ENCODE peak calls at places on chromosomes 11 and 22, in nine cellular contexts. One of them, this sample, is unnamed.

GRCh38 chr22:30005213-30005857 is 74.9 kb upstream of the HORMAD2 start:
- DNase-seq in brain microvascular endothelial cell: peak
- DNase-seq in stimulated activated CD4-positive, alpha-beta T cell treated with anti-CD3 and anti-CD28 coated beads, Interleukin-4, amount 100 ng/mL, for 48 hours: peak
- DNase-seq in activated T-cell treated with anti-CD3 and anti-CD28 coated beads, Interleukin-2, amount 50 U/mL, for 24 hours: peak
- DNase-seq in Caco-2: peak
- DNase-seq in head of caudate nucleus: peak
- DNase-seq in memory B cell: peak
- DNase-seq in HFFc6: peak
- DNase-seq in activated T-helper 1 cell treated with anti-CD3 and anti-CD28 coated beads, Interleukin-12 subunit alpha, Interleukin-12 subunit beta, Interleukin-2, Interleukin-4 antibody, amounts not matched to agents 30 ng/mL and 10 ng/mL and 1 ng/mL, durations not matched to agents 14 hours and 24 hours and 36 hours: peak
- DNase-seq in this sample: peak

GRCh38 chr11:13278620-13279486 is 1.3 kb downstream of the BMAL1 start:
- DNase-seq in brain microvascular endothelial cell: no peak
- DNase-seq in stimulated activated CD4-positive, alpha-beta T cell treated with anti-CD3 and anti-CD28 coated beads, Interleukin-4, amount 100 ng/mL, for 48 hours: no peak
- DNase-seq in activated T-cell treated with anti-CD3 and anti-CD28 coated beads, Interleukin-2, amount 50 U/mL, for 24 hours: no peak
- DNase-seq in Caco-2: no peak
- DNase-seq in head of caudate nucleus: no peak
- DNase-seq in memory B cell: no peak
- DNase-seq in HFFc6: no peak
- DNase-seq in activated T-helper 1 cell treated with anti-CD3 and anti-CD28 coated beads, Interleukin-12 subunit alpha, Interleukin-12 subunit beta, Interleukin-2, Interleukin-4 antibody, amounts not matched to agents 30 ng/mL and 10 ng/mL and 1 ng/mL, durations not matched to agents 14 hours and 24 hours and 36 hours: no peak
- DNase-seq in this sample: peak

GRCh38 chr11:117606211-117606610 is 190.8 kb downstream of the DSCAML1 start:
- DNase-seq in brain microvascular endothelial cell: no peak
- DNase-seq in stimulated activated CD4-positive, alpha-beta T cell treated with anti-CD3 and anti-CD28 coated beads, Interleukin-4, amount 100 ng/mL, for 48 hours: no peak
- DNase-seq in activated T-cell treated with anti-CD3 and anti-CD28 coated beads, Interleukin-2, amount 50 U/mL, for 24 hours: no peak
- DNase-seq in Caco-2: no peak
- DNase-seq in head of caudate nucleus: no peak
- DNase-seq in memory B cell: no peak
- DNase-seq in HFFc6: no peak
- DNase-seq in activated T-helper 1 cell treated with anti-CD3 and anti-CD28 coated beads, Interleukin-12 subunit alpha, Interleukin-12 subunit beta, Interleukin-2, Interleukin-4 antibody, amounts not matched to agents 30 ng/mL and 10 ng/mL and 1 ng/mL, durations not matched to agents 14 hours and 24 hours and 36 hours: no peak
- DNase-seq in this sample: no peak

GRCh38 chr22:35540600-35541253 is at the start of gene RASD2:
- DNase-seq in brain microvascular endothelial cell: no peak
- DNase-seq in stimulated activated CD4-positive, alpha-beta T cell treated with anti-CD3 and anti-CD28 coated beads, Interleukin-4, amount 100 ng/mL, for 48 hours: peak
- DNase-seq in activated T-cell treated with anti-CD3 and anti-CD28 coated beads, Interleukin-2, amount 50 U/mL, for 24 hours: no peak
- DNase-seq in Caco-2: peak
- DNase-seq in head of caudate nucleus: peak
- DNase-seq in memory B cell: no peak
- DNase-seq in HFFc6: no peak
- DNase-seq in activated T-helper 1 cell treated with anti-CD3 and anti-CD28 coated beads, Interleukin-12 subunit alpha, Interleukin-12 subunit beta, Interleukin-2, Interleukin-4 antibody, amounts not matched to agents 30 ng/mL and 10 ng/mL and 1 ng/mL, durations not matched to agents 14 hours and 24 hours and 36 hours: peak
- DNase-seq in this sample: peak

GRCh38 chr22:20524004-20524481 is 16.6 kb downstream of the MED15 start:
- DNase-seq in brain microvascular endothelial cell: no peak
- DNase-seq in stimulated activated CD4-positive, alpha-beta T cell treated with anti-CD3 and anti-CD28 coated beads, Interleukin-4, amount 100 ng/mL, for 48 hours: no peak
- DNase-seq in activated T-cell treated with anti-CD3 and anti-CD28 coated beads, Interleukin-2, amount 50 U/mL, for 24 hours: no peak
- DNase-seq in Caco-2: no peak
- DNase-seq in head of caudate nucleus: no peak
- DNase-seq in memory B cell: no peak
- DNase-seq in HFFc6: no peak
- DNase-seq in activated T-helper 1 cell treated with anti-CD3 and anti-CD28 coated beads, Interleukin-12 subunit alpha, Interleukin-12 subunit beta, Interleukin-2, Interleukin-4 antibody, amounts not matched to agents 30 ng/mL and 10 ng/mL and 1 ng/mL, durations not matched to agents 14 hours and 24 hours and 36 hours: no peak
- DNase-seq in this sample: peak

GRCh38 chr11:120203626-120204025 is 7.2 kb upstream of the OAF start:
- DNase-seq in brain microvascular endothelial cell: no peak
- DNase-seq in stimulated activated CD4-positive, alpha-beta T cell treated with anti-CD3 and anti-CD28 coated beads, Interleukin-4, amount 100 ng/mL, for 48 hours: no peak
- DNase-seq in activated T-cell treated with anti-CD3 and anti-CD28 coated beads, Interleukin-2, amount 50 U/mL, for 24 hours: no peak
- DNase-seq in Caco-2: no peak
- DNase-seq in head of caudate nucleus: no peak
- DNase-seq in memory B cell: no peak
- DNase-seq in HFFc6: peak
- DNase-seq in activated T-helper 1 cell treated with anti-CD3 and anti-CD28 coated beads, Interleukin-12 subunit alpha, Interleukin-12 subunit beta, Interleukin-2, Interleukin-4 antibody, amounts not matched to agents 30 ng/mL and 10 ng/mL and 1 ng/mL, durations not matched to agents 14 hours and 24 hours and 36 hours: no peak
- DNase-seq in this sample: no peak

GRCh38 chr22:44493206-44493605 is 4.8 kb downstream of the RTL6 start:
- DNase-seq in brain microvascular endothelial cell: no peak
- DNase-seq in stimulated activated CD4-positive, alpha-beta T cell treated with anti-CD3 and anti-CD28 coated beads, Interleukin-4, amount 100 ng/mL, for 48 hours: no peak
- DNase-seq in activated T-cell treated with anti-CD3 and anti-CD28 coated beads, Interleukin-2, amount 50 U/mL, for 24 hours: peak
- DNase-seq in Caco-2: no peak
- DNase-seq in head of caudate nucleus: no peak
- DNase-seq in memory B cell: no peak
- DNase-seq in HFFc6: no peak
- DNase-seq in activated T-helper 1 cell treated with anti-CD3 and anti-CD28 coated beads, Interleukin-12 subunit alpha, Interleukin-12 subunit beta, Interleukin-2, Interleukin-4 antibody, amounts not matched to agents 30 ng/mL and 10 ng/mL and 1 ng/mL, durations not matched to agents 14 hours and 24 hours and 36 hours: no peak
- DNase-seq in this sample: no peak

GRCh38 chr11:117903505-117904382 is 25.5 kb downstream of the TMPRSS13 start:
- DNase-seq in brain microvascular endothelial cell: no peak
- DNase-seq in stimulated activated CD4-positive, alpha-beta T cell treated with anti-CD3 and anti-CD28 coated beads, Interleukin-4, amount 100 ng/mL, for 48 hours: no peak
- DNase-seq in activated T-cell treated with anti-CD3 and anti-CD28 coated beads, Interleukin-2, amount 50 U/mL, for 24 hours: peak
- DNase-seq in Caco-2: peak
- DNase-seq in head of caudate nucleus: peak
- DNase-seq in memory B cell: no peak
- DNase-seq in HFFc6: no peak
- DNase-seq in activated T-helper 1 cell treated with anti-CD3 and anti-CD28 coated beads, Interleukin-12 subunit alpha, Interleukin-12 subunit beta, Interleukin-2, Interleukin-4 antibody, amounts not matched to agents 30 ng/mL and 10 ng/mL and 1 ng/mL, durations not matched to agents 14 hours and 24 hours and 36 hours: no peak
- DNase-seq in this sample: no peak

GRCh38 chr11:133081730-133082452 is 450.4 kb downstream of the OPCML start:
- DNase-seq in brain microvascular endothelial cell: no peak
- DNase-seq in stimulated activated CD4-positive, alpha-beta T cell treated with anti-CD3 and anti-CD28 coated beads, Interleukin-4, amount 100 ng/mL, for 48 hours: no peak
- DNase-seq in activated T-cell treated with anti-CD3 and anti-CD28 coated beads, Interleukin-2, amount 50 U/mL, for 24 hours: no peak
- DNase-seq in Caco-2: no peak
- DNase-seq in head of caudate nucleus: no peak
- DNase-seq in memory B cell: no peak
- DNase-seq in HFFc6: no peak
- DNase-seq in activated T-helper 1 cell treated with anti-CD3 and anti-CD28 coated beads, Interleukin-12 subunit alpha, Interleukin-12 subunit beta, Interleukin-2, Interleukin-4 antibody, amounts not matched to agents 30 ng/mL and 10 ng/mL and 1 ng/mL, durations not matched to agents 14 hours and 24 hours and 36 hours: no peak
- DNase-seq in this sample: no peak

GRCh38 chr22:30946354-30946753 is 22.2 kb downstream of the MORC2 start:
- DNase-seq in brain microvascular endothelial cell: no peak
- DNase-seq in stimulated activated CD4-positive, alpha-beta T cell treated with anti-CD3 and anti-CD28 coated beads, Interleukin-4, amount 100 ng/mL, for 48 hours: no peak
- DNase-seq in activated T-cell treated with anti-CD3 and anti-CD28 coated beads, Interleukin-2, amount 50 U/mL, for 24 hours: no peak
- DNase-seq in Caco-2: no peak
- DNase-seq in head of caudate nucleus: no peak
- DNase-seq in memory B cell: no peak
- DNase-seq in HFFc6: no peak
- DNase-seq in activated T-helper 1 cell treated with anti-CD3 and anti-CD28 coated beads, Interleukin-12 subunit alpha, Interleukin-12 subunit beta, Interleukin-2, Interleukin-4 antibody, amounts not matched to agents 30 ng/mL and 10 ng/mL and 1 ng/mL, durations not matched to agents 14 hours and 24 hours and 36 hours: no peak
- DNase-seq in this sample: no peak

GRCh38 chr11:3126901-3127691 is 38.0 kb downstream of the OSBPL5 start:
- DNase-seq in brain microvascular endothelial cell: no peak
- DNase-seq in stimulated activated CD4-positive, alpha-beta T cell treated with anti-CD3 and anti-CD28 coated beads, Interleukin-4, amount 100 ng/mL, for 48 hours: no peak
- DNase-seq in activated T-cell treated with anti-CD3 and anti-CD28 coated beads, Interleukin-2, amount 50 U/mL, for 24 hours: no peak
- DNase-seq in Caco-2: no peak
- DNase-seq in head of caudate nucleus: no peak
- DNase-seq in memory B cell: no peak
- DNase-seq in HFFc6: no peak
- DNase-seq in activated T-helper 1 cell treated with anti-CD3 and anti-CD28 coated beads, Interleukin-12 subunit alpha, Interleukin-12 subunit beta, Interleukin-2, Interleukin-4 antibody, amounts not matched to agents 30 ng/mL and 10 ng/mL and 1 ng/mL, durations not matched to agents 14 hours and 24 hours and 36 hours: no peak
- DNase-seq in this sample: no peak

GRCh38 chr22:49228431-49229037 is 599.1 kb downstream of the BRD1 start:
- DNase-seq in brain microvascular endothelial cell: no peak
- DNase-seq in stimulated activated CD4-positive, alpha-beta T cell treated with anti-CD3 and anti-CD28 coated beads, Interleukin-4, amount 100 ng/mL, for 48 hours: no peak
- DNase-seq in activated T-cell treated with anti-CD3 and anti-CD28 coated beads, Interleukin-2, amount 50 U/mL, for 24 hours: no peak
- DNase-seq in Caco-2: no peak
- DNase-seq in head of caudate nucleus: no peak
- DNase-seq in memory B cell: no peak
- DNase-seq in HFFc6: no peak
- DNase-seq in activated T-helper 1 cell treated with anti-CD3 and anti-CD28 coated beads, Interleukin-12 subunit alpha, Interleukin-12 subunit beta, Interleukin-2, Interleukin-4 antibody, amounts not matched to agents 30 ng/mL and 10 ng/mL and 1 ng/mL, durations not matched to agents 14 hours and 24 hours and 36 hours: no peak
- DNase-seq in this sample: no peak

GRCh38 chr11:123152951-123153350 is 42.1 kb downstream of the CLMP start:
- DNase-seq in brain microvascular endothelial cell: no peak
- DNase-seq in stimulated activated CD4-positive, alpha-beta T cell treated with anti-CD3 and anti-CD28 coated beads, Interleukin-4, amount 100 ng/mL, for 48 hours: no peak
- DNase-seq in activated T-cell treated with anti-CD3 and anti-CD28 coated beads, Interleukin-2, amount 50 U/mL, for 24 hours: no peak
- DNase-seq in Caco-2: no peak
- DNase-seq in head of caudate nucleus: no peak
- DNase-seq in memory B cell: no peak
- DNase-seq in HFFc6: no peak
- DNase-seq in activated T-helper 1 cell treated with anti-CD3 and anti-CD28 coated beads, Interleukin-12 subunit alpha, Interleukin-12 subunit beta, Interleukin-2, Interleukin-4 antibody, amounts not matched to agents 30 ng/mL and 10 ng/mL and 1 ng/mL, durations not matched to agents 14 hours and 24 hours and 36 hours: no peak
- DNase-seq in this sample: no peak

GRCh38 chr22:38110863-38111852 is 674 bp upstream of the BAIAP2L2 start:
- DNase-seq in brain microvascular endothelial cell: no peak
- DNase-seq in stimulated activated CD4-positive, alpha-beta T cell treated with anti-CD3 and anti-CD28 coated beads, Interleukin-4, amount 100 ng/mL, for 48 hours: no peak
- DNase-seq in activated T-cell treated with anti-CD3 and anti-CD28 coated beads, Interleukin-2, amount 50 U/mL, for 24 hours: no peak
- DNase-seq in Caco-2: peak
- DNase-seq in head of caudate nucleus: no peak
- DNase-seq in memory B cell: no peak
- DNase-seq in HFFc6: no peak
- DNase-seq in activated T-helper 1 cell treated with anti-CD3 and anti-CD28 coated beads, Interleukin-12 subunit alpha, Interleukin-12 subunit beta, Interleukin-2, Interleukin-4 antibody, amounts not matched to agents 30 ng/mL and 10 ng/mL and 1 ng/mL, durations not matched to agents 14 hours and 24 hours and 36 hours: no peak
- DNase-seq in this sample: peak

GRCh38 chr11:7555067-7555699 is 41.4 kb downstream of the PPFIBP2 start:
- DNase-seq in brain microvascular endothelial cell: no peak
- DNase-seq in stimulated activated CD4-positive, alpha-beta T cell treated with anti-CD3 and anti-CD28 coated beads, Interleukin-4, amount 100 ng/mL, for 48 hours: no peak
- DNase-seq in activated T-cell treated with anti-CD3 and anti-CD28 coated beads, Interleukin-2, amount 50 U/mL, for 24 hours: no peak
- DNase-seq in Caco-2: no peak
- DNase-seq in head of caudate nucleus: peak
- DNase-seq in memory B cell: no peak
- DNase-seq in HFFc6: peak
- DNase-seq in activated T-helper 1 cell treated with anti-CD3 and anti-CD28 coated beads, Interleukin-12 subunit alpha, Interleukin-12 subunit beta, Interleukin-2, Interleukin-4 antibody, amounts not matched to agents 30 ng/mL and 10 ng/mL and 1 ng/mL, durations not matched to agents 14 hours and 24 hours and 36 hours: no peak
- DNase-seq in this sample: no peak

GRCh38 chr11:64170419-64170818 is 4.5 kb upstream of the MACROD1 start:
- DNase-seq in brain microvascular endothelial cell: no peak
- DNase-seq in stimulated activated CD4-positive, alpha-beta T cell treated with anti-CD3 and anti-CD28 coated beads, Interleukin-4, amount 100 ng/mL, for 48 hours: no peak
- DNase-seq in activated T-cell treated with anti-CD3 and anti-CD28 coated beads, Interleukin-2, amount 50 U/mL, for 24 hours: no peak
- DNase-seq in Caco-2: no peak
- DNase-seq in head of caudate nucleus: no peak
- DNase-seq in memory B cell: no peak
- DNase-seq in HFFc6: no peak
- DNase-seq in activated T-helper 1 cell treated with anti-CD3 and anti-CD28 coated beads, Interleukin-12 subunit alpha, Interleukin-12 subunit beta, Interleukin-2, Interleukin-4 antibody, amounts not matched to agents 30 ng/mL and 10 ng/mL and 1 ng/mL, durations not matched to agents 14 hours and 24 hours and 36 hours: no peak
- DNase-seq in this sample: no peak

GRCh38 chr11:2691991-2692841 is 7.6 kb downstream of the KCNQ1OT1 start:
- DNase-seq in brain microvascular endothelial cell: no peak
- DNase-seq in stimulated activated CD4-positive, alpha-beta T cell treated with anti-CD3 and anti-CD28 coated beads, Interleukin-4, amount 100 ng/mL, for 48 hours: no peak
- DNase-seq in activated T-cell treated with anti-CD3 and anti-CD28 coated beads, Interleukin-2, amount 50 U/mL, for 24 hours: no peak
- DNase-seq in Caco-2: peak
- DNase-seq in head of caudate nucleus: no peak
- DNase-seq in memory B cell: no peak
- DNase-seq in HFFc6: no peak
- DNase-seq in activated T-helper 1 cell treated with anti-CD3 and anti-CD28 coated beads, Interleukin-12 subunit alpha, Interleukin-12 subunit beta, Interleukin-2, Interleukin-4 antibody, amounts not matched to agents 30 ng/mL and 10 ng/mL and 1 ng/mL, durations not matched to agents 14 hours and 24 hours and 36 hours: no peak
- DNase-seq in this sample: peak

GRCh38 chr11:36300651-36301050 is 4.6 kb downstream of the PRR5L start:
- DNase-seq in brain microvascular endothelial cell: no peak
- DNase-seq in stimulated activated CD4-positive, alpha-beta T cell treated with anti-CD3 and anti-CD28 coated beads, Interleukin-4, amount 100 ng/mL, for 48 hours: no peak
- DNase-seq in activated T-cell treated with anti-CD3 and anti-CD28 coated beads, Interleukin-2, amount 50 U/mL, for 24 hours: no peak
- DNase-seq in Caco-2: no peak
- DNase-seq in head of caudate nucleus: peak
- DNase-seq in memory B cell: no peak
- DNase-seq in HFFc6: no peak
- DNase-seq in activated T-helper 1 cell treated with anti-CD3 and anti-CD28 coated beads, Interleukin-12 subunit alpha, Interleukin-12 subunit beta, Interleukin-2, Interleukin-4 antibody, amounts not matched to agents 30 ng/mL and 10 ng/mL and 1 ng/mL, durations not matched to agents 14 hours and 24 hours and 36 hours: no peak
- DNase-seq in this sample: no peak

GRCh38 chr11:134761926-134762247 is 349.8 kb upstream of the B3GAT1 start:
- DNase-seq in brain microvascular endothelial cell: no peak
- DNase-seq in stimulated activated CD4-positive, alpha-beta T cell treated with anti-CD3 and anti-CD28 coated beads, Interleukin-4, amount 100 ng/mL, for 48 hours: no peak
- DNase-seq in activated T-cell treated with anti-CD3 and anti-CD28 coated beads, Interleukin-2, amount 50 U/mL, for 24 hours: no peak
- DNase-seq in Caco-2: no peak
- DNase-seq in head of caudate nucleus: no peak
- DNase-seq in memory B cell: no peak
- DNase-seq in HFFc6: no peak
- DNase-seq in activated T-helper 1 cell treated with anti-CD3 and anti-CD28 coated beads, Interleukin-12 subunit alpha, Interleukin-12 subunit beta, Interleukin-2, Interleukin-4 antibody, amounts not matched to agents 30 ng/mL and 10 ng/mL and 1 ng/mL, durations not matched to agents 14 hours and 24 hours and 36 hours: no peak
- DNase-seq in this sample: no peak

GRCh38 chr22:50325444-50326224 is 1.2 kb downstream of the DENND6B start:
- DNase-seq in brain microvascular endothelial cell: no peak
- DNase-seq in stimulated activated CD4-positive, alpha-beta T cell treated with anti-CD3 and anti-CD28 coated beads, Interleukin-4, amount 100 ng/mL, for 48 hours: no peak
- DNase-seq in activated T-cell treated with anti-CD3 and anti-CD28 coated beads, Interleukin-2, amount 50 U/mL, for 24 hours: no peak
- DNase-seq in Caco-2: no peak
- DNase-seq in head of caudate nucleus: no peak
- DNase-seq in memory B cell: no peak
- DNase-seq in HFFc6: no peak
- DNase-seq in activated T-helper 1 cell treated with anti-CD3 and anti-CD28 coated beads, Interleukin-12 subunit alpha, Interleukin-12 subunit beta, Interleukin-2, Interleukin-4 antibody, amounts not matched to agents 30 ng/mL and 10 ng/mL and 1 ng/mL, durations not matched to agents 14 hours and 24 hours and 36 hours: no peak
- DNase-seq in this sample: no peak

GRCh38 chr22:38610234-38610633 is 40.3 kb upstream of the DMC1 start:
- DNase-seq in brain microvascular endothelial cell: no peak
- DNase-seq in stimulated activated CD4-positive, alpha-beta T cell treated with anti-CD3 and anti-CD28 coated beads, Interleukin-4, amount 100 ng/mL, for 48 hours: no peak
- DNase-seq in activated T-cell treated with anti-CD3 and anti-CD28 coated beads, Interleukin-2, amount 50 U/mL, for 24 hours: no peak
- DNase-seq in Caco-2: no peak
- DNase-seq in head of caudate nucleus: no peak
- DNase-seq in memory B cell: no peak
- DNase-seq in HFFc6: no peak
- DNase-seq in activated T-helper 1 cell treated with anti-CD3 and anti-CD28 coated beads, Interleukin-12 subunit alpha, Interleukin-12 subunit beta, Interleukin-2, Interleukin-4 antibody, amounts not matched to agents 30 ng/mL and 10 ng/mL and 1 ng/mL, durations not matched to agents 14 hours and 24 hours and 36 hours: no peak
- DNase-seq in this sample: no peak

This sample was measured in epithelial cell of esophagus.